ENCODE peak calls at places on chromosomes 16 and 17, in eight cellular contexts. U is AG09309, N is SK-N-SH, S is amniotic epithelial cell, C is HTR-8/SVneo, X is lung, K is left cardiac atrium, L is fibroblast of the aortic adventitia. E is an unnamed sample.

GRCh38 chr16:22353188-22353919 is 21.1 kb downstream of the CDR2 start:
- DNase-seq in K (no peak), N (no peak), L (peak), S (peak), C (peak), U (peak), X (no peak), E (no peak)

GRCh38 chr17:61285483-61286320 is 113.9 kb upstream of the TBX2 start:
- DNase-seq in S (peak), C (no peak), X (no peak), N (no peak), U (peak), K (peak), L (peak), E (peak)

GRCh38 chr17:35640977-35641526 is 53.9 kb downstream of the AP2B1 start:
- DNase-seq in S (no peak), L (no peak), K (no peak), X (no peak), U (no peak), C (no peak), N (no peak), E (no peak)

GRCh38 chr16:27539120-27539519 is 10.6 kb downstream of the GTF3C1 start:
- DNase-seq in S (no peak), X (no peak), C (no peak), L (no peak), U (no peak), K (no peak), N (no peak), E (peak)

GRCh38 chr17:9451919-9452318 is 123.7 kb downstream of the STX8 start:
- DNase-seq in C (no peak), L (no peak), X (no peak), U (no peak), N (no peak), S (no peak), K (no peak), E (no peak)

GRCh38 chr17:73575470-73576235 is 68.6 kb downstream of the SDK2 start:
- DNase-seq in L (no peak), C (no peak), S (no peak), U (no peak), K (no peak), X (no peak), N (peak), E (no peak)

GRCh38 chr16:68319185-68319908 is 8.5 kb downstream of the PRMT7 start:
- DNase-seq in L (no peak), K (no peak), S (no peak), N (no peak), X (no peak), U (no peak), C (no peak), E (peak)

GRCh38 chr17:37399404-37399803 is 7.2 kb downstream of the ACACA start:
- DNase-seq in S (no peak), X (no peak), L (peak), U (no peak), K (no peak), N (no peak), C (no peak), E (no peak)

GRCh38 chr16:84599528-84600202 is 18.2 kb downstream of the COTL1 start:
- DNase-seq in X (peak), U (peak), S (peak), C (peak), N (peak), L (peak), K (peak), E (no peak)

GRCh38 chr16:4093495-4094137 is 22.6 kb downstream of the ADCY9 start:
- DNase-seq in L (peak), K (peak), X (no peak), U (no peak), C (no peak), N (no peak), S (peak), E (no peak)

GRCh38 chr17:29014716-29015115 is 8.9 kb upstream of the SEZ6 start:
- DNase-seq in S (no peak), X (no peak), K (no peak), L (no peak), U (no peak), N (no peak), C (no peak), E (no peak)

GRCh38 chr17:74643826-74644225 is 20.3 kb upstream of the CD300E start:
- DNase-seq in S (no peak), L (no peak), X (no peak), N (no peak), U (no peak), K (no peak), C (no peak), E (no peak)

GRCh38 chr16:64047207-64047606 is 1074.7 kb downstream of the CDH11 start:
- DNase-seq in C (no peak), K (no peak), L (no peak), N (no peak), S (no peak), U (no peak), X (no peak), E (no peak)

GRCh38 chr17:81207610-81208581 is 14.9 kb downstream of the CEP131 start:
- DNase-seq in S (no peak), U (no peak), X (no peak), L (no peak), K (no peak), C (no peak), N (no peak), E (no peak)

GRCh38 chr16:10995555-10995954 is 51.2 kb downstream of the CLEC16A start:
- DNase-seq in U (no peak), N (no peak), L (no peak), C (no peak), S (no peak), K (no peak), X (no peak), E (no peak)

GRCh38 chr17:78555741-78556401 is 21.3 kb downstream of the DNAH17 start:
- DNase-seq in K (no peak), L (no peak), X (no peak), S (no peak), C (no peak), N (no peak), U (no peak), E (no peak)

GRCh38 chr17:20095366-20096080 is 86.4 kb downstream of the SPECC1 start:
- DNase-seq in S (no peak), K (peak), C (peak), U (no peak), X (no peak), N (peak), L (peak), E (no peak)

GRCh38 chr16:78985736-78986605 is 614.6 kb downstream of the MAF start:
- DNase-seq in X (no peak), K (no peak), U (no peak), S (no peak), C (no peak), N (no peak), L (no peak), E (no peak)

GRCh38 chr17:45282683-45283644 is 21.1 kb upstream of the SPATA32 start:
- DNase-seq in X (peak), S (peak), N (no peak), L (no peak), U (no peak), C (no peak), K (peak), E (peak)

GRCh38 chr16:89915303-89916232 is 3.1 kb upstream of the MC1R start:
- DNase-seq in L (no peak), U (no peak), C (no peak), K (no peak), X (no peak), N (no peak), S (no peak), E (no peak)

GRCh38 chr16:24834459-24835335 is 11.1 kb upstream of the SLC5A11 start:
- DNase-seq in K (no peak), S (peak), X (no peak), U (no peak), C (peak), L (peak), N (peak), E (no peak)

GRCh38 chr17:39640493-39641118 is 3.7 kb downstream of the STARD3 start:
- DNase-seq in L (no peak), K (no peak), X (no peak), C (no peak), S (peak), N (no peak), U (no peak), E (no peak)